ENCODE peak calls at places on chromosomes 6 and 20, in four cellular contexts. One of them, this sample, is unnamed.
A peak's percentile ranks its signal among the peaks of the same experiment; 100 is the strongest.

GRCh38 chr6:131717815-131718214 is 7.0 kb upstream of the CTAGE9 start:
- DNase-seq in MM.1S: no peak
- DNase-seq in HFFc6: no peak
- DNase-seq in M059J: no peak
- DNase-seq in this sample: no peak

GRCh38 chr6:41427642-41428401 is 92.4 kb downstream of the NCR2 start:
- DNase-seq in MM.1S: no peak
- DNase-seq in HFFc6: no peak
- DNase-seq in M059J: peak; percentile 54
- DNase-seq in this sample: no peak

GRCh38 chr6:36197739-36198221 is 1.2 kb downstream of the BRPF3 start:
- DNase-seq in MM.1S: no peak
- DNase-seq in HFFc6: no peak
- DNase-seq in M059J: peak; percentile 20
- DNase-seq in this sample: peak; percentile 30

GRCh38 chr20:19814241-19814640 is 56.2 kb downstream of the RIN2 start:
- DNase-seq in MM.1S: no peak
- DNase-seq in HFFc6: no peak
- DNase-seq in M059J: peak; percentile 44
- DNase-seq in this sample: no peak

GRCh38 chr20:1313236-1313964 is 15.5 kb downstream of the SDCBP2 start:
- DNase-seq in MM.1S: peak; percentile 23
- DNase-seq in HFFc6: peak; percentile 28
- DNase-seq in M059J: peak; percentile 75
- DNase-seq in this sample: peak; percentile 65

GRCh38 chr6:155314773-155315515 is 660 bp upstream of the TFB1M start:
- DNase-seq in MM.1S: peak; percentile 68
- DNase-seq in HFFc6: peak; percentile 92
- DNase-seq in M059J: peak; percentile 96
- DNase-seq in this sample: peak; percentile 93

GRCh38 chr20:38859070-38859690 is 53.7 kb downstream of the PPP1R16B start:
- DNase-seq in MM.1S: no peak
- DNase-seq in HFFc6: no peak
- DNase-seq in M059J: no peak
- DNase-seq in this sample: peak; percentile 68

GRCh38 chr6:140980265-140980887 is 1152.3 kb upstream of the GJE1 start:
- DNase-seq in MM.1S: no peak
- DNase-seq in HFFc6: peak; percentile 16
- DNase-seq in M059J: peak; percentile 60
- DNase-seq in this sample: no peak

GRCh38 chr20:57323034-57323433 is 6.6 kb upstream of the SPO11 start:
- DNase-seq in MM.1S: no peak
- DNase-seq in HFFc6: peak; percentile 1
- DNase-seq in M059J: peak; percentile 49
- DNase-seq in this sample: peak; percentile 53